ENCODE peak calls at places on chromosomes 7 and 10, in five cellular contexts. One of them, this sample, is unnamed.

GRCh38 chr10:18010050-18010449 is 58.3 kb downstream of the SLC39A12 start:
- DNase-seq in GM13976: no peak
- DNase-seq in GM13977: no peak
- DNase-seq in hepatocyte: no peak
- DNase-seq in fibroblast of the aortic adventitia: peak; percentile 58
- DNase-seq in this sample: no peak

GRCh38 chr10:118568327-118568848 is 27.1 kb downstream of the PRLHR start:
- DNase-seq in GM13976: peak; percentile 66
- DNase-seq in GM13977: peak; percentile 68
- DNase-seq in hepatocyte: peak; percentile 81
- DNase-seq in fibroblast of the aortic adventitia: peak; percentile 83
- DNase-seq in this sample: peak; percentile 63

GRCh38 chr10:30433779-30434272 is at the start of gene MAP3K8:
- DNase-seq in GM13976: peak; percentile 91
- DNase-seq in GM13977: peak; percentile 88
- DNase-seq in hepatocyte: peak; percentile 93
- DNase-seq in fibroblast of the aortic adventitia: peak; percentile 86
- DNase-seq in this sample: peak; percentile 91

GRCh38 chr10:6721480-6721879 is 141.4 kb upstream of the PRKCQ start:
- DNase-seq in GM13976: no peak
- DNase-seq in GM13977: no peak
- DNase-seq in hepatocyte: peak; percentile 65
- DNase-seq in fibroblast of the aortic adventitia: peak; percentile 97
- DNase-seq in this sample: no peak

GRCh38 chr10:43236176-43236850 is 30.6 kb downstream of the RASGEF1A start:
- DNase-seq in GM13976: no peak
- DNase-seq in GM13977: no peak
- DNase-seq in hepatocyte: no peak
- DNase-seq in fibroblast of the aortic adventitia: no peak
- DNase-seq in this sample: no peak

GRCh38 chr10:52703898-52704297 is 68.7 kb downstream of the MBL2 start:
- DNase-seq in GM13976: no peak
- DNase-seq in GM13977: no peak
- DNase-seq in hepatocyte: no peak
- DNase-seq in fibroblast of the aortic adventitia: no peak
- DNase-seq in this sample: no peak

GRCh38 chr7:152847491-152847890 is 87.9 kb downstream of the ACTR3B start:
- DNase-seq in GM13976: no peak
- DNase-seq in GM13977: no peak
- DNase-seq in hepatocyte: no peak
- DNase-seq in fibroblast of the aortic adventitia: no peak
- DNase-seq in this sample: no peak

GRCh38 chr10:16559236-16559773 is 37.6 kb upstream of the C1QL3 start:
- DNase-seq in GM13976: no peak
- DNase-seq in GM13977: no peak
- DNase-seq in hepatocyte: no peak
- DNase-seq in fibroblast of the aortic adventitia: no peak
- DNase-seq in this sample: no peak

DNA sequence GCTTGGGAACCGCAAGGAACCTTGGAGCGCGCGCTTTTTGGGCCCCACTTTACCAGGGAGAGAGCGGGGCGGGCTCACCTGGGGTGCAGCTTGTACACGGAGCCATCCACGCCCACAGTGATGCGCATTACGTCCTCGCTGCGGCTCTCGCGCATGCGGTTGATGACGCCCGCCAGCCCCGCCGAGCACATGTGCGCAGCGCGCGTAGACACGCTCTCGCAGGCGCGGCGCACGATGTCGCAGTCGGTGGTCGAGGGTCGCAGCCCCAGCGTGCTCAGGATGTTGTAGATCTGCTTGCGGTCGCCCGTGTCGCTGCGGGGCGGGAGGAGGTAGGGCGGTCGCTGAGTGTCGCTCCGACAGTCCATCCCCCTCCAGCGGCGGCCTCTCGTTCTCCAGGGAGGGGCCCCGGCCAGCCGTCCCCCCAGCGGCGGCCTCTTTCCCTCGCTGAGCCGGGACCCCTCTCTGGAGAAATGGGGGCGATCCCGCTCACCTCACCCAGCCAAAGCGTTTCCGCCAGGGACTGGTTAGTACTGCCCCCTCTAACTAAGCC is 4.4 kb upstream of the MYL7 start:
- DNase-seq in GM13976: no peak
- DNase-seq in GM13977: no peak
- DNase-seq in hepatocyte: no peak
- DNase-seq in fibroblast of the aortic adventitia: no peak
- DNase-seq in this sample: peak; percentile 32
- TF ChIP-seq CTCF in GM13976: no peak
- TF ChIP-seq CTCF in GM13977: no peak
- TF ChIP-seq CTCF in hepatocyte: no peak
- TF ChIP-seq CTCF in fibroblast of the aortic adventitia: no peak
- TF ChIP-seq CTCF in this sample: no peak

GRCh38 chr10:29063806-29064644 is 224.8 kb upstream of the LYZL1 start:
- DNase-seq in GM13976: no peak
- DNase-seq in GM13977: no peak
- DNase-seq in hepatocyte: peak; percentile 54
- DNase-seq in fibroblast of the aortic adventitia: peak; percentile 54
- DNase-seq in this sample: no peak
- TF ChIP-seq CTCF in GM13976: no peak
- TF ChIP-seq CTCF in GM13977: no peak
- TF ChIP-seq CTCF in hepatocyte: peak; percentile 9
- TF ChIP-seq CTCF in fibroblast of the aortic adventitia: peak; percentile 24
- TF ChIP-seq CTCF in this sample: no peak

GRCh38 chr10:14126697-14127440 is 203.9 kb downstream of the FRMD4A start:
- DNase-seq in GM13976: no peak
- DNase-seq in GM13977: no peak
- DNase-seq in hepatocyte: no peak
- DNase-seq in fibroblast of the aortic adventitia: peak; percentile 10
- DNase-seq in this sample: no peak
- TF ChIP-seq CTCF in GM13976: no peak
- TF ChIP-seq CTCF in GM13977: no peak
- TF ChIP-seq CTCF in hepatocyte: no peak
- TF ChIP-seq CTCF in fibroblast of the aortic adventitia: no peak
- TF ChIP-seq CTCF in this sample: no peak

DNA sequence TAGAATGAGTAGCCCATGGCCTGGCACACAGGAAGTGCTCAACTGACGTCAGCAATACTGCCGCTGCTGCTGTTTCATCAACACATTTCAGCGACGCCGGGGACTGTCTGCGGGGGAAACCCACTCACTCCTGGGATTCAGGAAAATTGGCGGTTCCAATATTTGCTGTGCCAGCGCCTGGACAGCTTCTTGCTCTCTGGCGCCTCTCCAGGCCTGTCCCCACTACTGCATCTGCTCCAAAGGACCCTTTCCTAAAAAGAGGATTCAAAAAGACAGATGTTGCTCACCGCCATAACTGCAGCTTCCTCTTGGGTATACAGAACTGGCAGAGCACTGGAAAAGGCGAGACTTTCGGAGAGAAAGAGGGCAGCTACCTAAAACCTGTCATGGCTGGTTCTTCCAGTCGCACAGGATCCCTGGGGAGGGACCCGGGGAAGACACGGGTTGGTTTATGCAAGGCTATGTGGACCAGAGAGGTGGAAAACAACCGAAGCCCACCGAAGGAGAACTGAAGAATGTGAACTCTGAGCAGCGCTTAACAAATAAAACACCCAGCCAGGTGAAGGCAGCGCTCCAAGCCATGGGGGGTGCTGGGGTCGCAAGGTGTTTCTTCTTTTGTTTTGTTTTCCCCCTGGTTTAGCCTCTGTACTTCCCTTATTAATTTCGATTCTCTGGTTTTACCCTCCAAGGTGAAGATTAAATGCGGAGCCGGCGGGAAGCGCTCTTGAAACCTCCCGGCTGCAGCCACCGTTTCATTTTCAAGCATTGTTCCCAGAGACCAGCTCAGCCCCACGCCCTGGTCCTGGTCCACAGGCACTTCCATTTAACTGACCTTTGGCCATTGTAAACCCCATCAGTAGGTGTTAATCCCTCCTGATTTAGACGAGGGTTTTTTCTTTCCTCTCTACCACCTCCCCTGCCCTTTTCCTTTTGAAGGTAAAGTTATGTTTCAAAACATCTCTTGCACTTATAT is 39.5 kb upstream of the ENO4 start:
- DNase-seq in GM13976: no peak
- DNase-seq in GM13977: no peak
- DNase-seq in hepatocyte: peak; percentile 42
- DNase-seq in fibroblast of the aortic adventitia: no peak
- DNase-seq in this sample: no peak
- TF ChIP-seq CTCF in GM13976: no peak
- TF ChIP-seq CTCF in GM13977: peak; percentile 36
- TF ChIP-seq CTCF in hepatocyte: peak; percentile 32
- TF ChIP-seq CTCF in fibroblast of the aortic adventitia: peak; percentile 34
- TF ChIP-seq CTCF in this sample: no peak

GRCh38 chr10:26861326-26861998 is 704 bp upstream of the ABI1 start:
- DNase-seq in GM13976: no peak
- DNase-seq in GM13977: no peak
- DNase-seq in hepatocyte: no peak
- DNase-seq in fibroblast of the aortic adventitia: no peak
- DNase-seq in this sample: no peak
- TF ChIP-seq CTCF in GM13976: no peak
- TF ChIP-seq CTCF in GM13977: no peak
- TF ChIP-seq CTCF in hepatocyte: no peak
- TF ChIP-seq CTCF in fibroblast of the aortic adventitia: no peak
- TF ChIP-seq CTCF in this sample: no peak

GRCh38 chr10:20446794-20447193 is 450.3 kb downstream of the NEBL start:
- DNase-seq in GM13976: no peak
- DNase-seq in GM13977: no peak
- DNase-seq in hepatocyte: no peak
- DNase-seq in fibroblast of the aortic adventitia: no peak
- DNase-seq in this sample: no peak

GRCh38 chr10:20443094-20443493 is 454.0 kb downstream of the NEBL start:
- DNase-seq in GM13976: no peak
- DNase-seq in GM13977: no peak
- DNase-seq in hepatocyte: no peak
- DNase-seq in fibroblast of the aortic adventitia: no peak
- DNase-seq in this sample: no peak
- TF ChIP-seq CTCF in GM13976: no peak
- TF ChIP-seq CTCF in GM13977: no peak
- TF ChIP-seq CTCF in hepatocyte: no peak
- TF ChIP-seq CTCF in fibroblast of the aortic adventitia: no peak
- TF ChIP-seq CTCF in this sample: no peak

This sample was measured in GM20000.